ENCODE peak calls at places on chromosomes 7 and 10, in nine cellular contexts. One of them, this sample, is unnamed.

GRCh38 chr7:15652776-15653290 is 33.6 kb downstream of the MEOX2 start:
- DNase-seq in endodermal cell: no peak
- DNase-seq in H9: no peak
- DNase-seq in astrocyte: no peak
- DNase-seq in MM.1S: no peak
- DNase-seq in keratinocyte: no peak
- DNase-seq in fibroblast of lung: peak; percentile 51
- DNase-seq in mesenchymal stem cell: peak; percentile 29
- DNase-seq in colonic mucosa: no peak
- DNase-seq in this sample: no peak

GRCh38 chr10:124903119-124903518 is 38.8 kb upstream of the ZRANB1 start:
- DNase-seq in fibroblast of lung: no peak
- DNase-seq in MM.1S: no peak
- DNase-seq in mesenchymal stem cell: no peak
- DNase-seq in astrocyte: no peak
- DNase-seq in endodermal cell: peak; percentile 57
- DNase-seq in colonic mucosa: no peak
- DNase-seq in keratinocyte: no peak
- DNase-seq in H9: no peak
- DNase-seq in this sample: no peak

GRCh38 chr7:74606909-74607255 is 50.6 kb upstream of the GTF2I start:
- DNase-seq in endodermal cell: no peak
- DNase-seq in mesenchymal stem cell: no peak
- DNase-seq in MM.1S: no peak
- DNase-seq in keratinocyte: no peak
- DNase-seq in H9: no peak
- DNase-seq in astrocyte: no peak
- DNase-seq in fibroblast of lung: no peak
- DNase-seq in colonic mucosa: no peak
- DNase-seq in this sample: no peak

GRCh38 chr7:148871551-148871950 is 12.5 kb downstream of the EZH2 start:
- DNase-seq in MM.1S: no peak
- DNase-seq in H9: no peak
- DNase-seq in fibroblast of lung: no peak
- DNase-seq in mesenchymal stem cell: no peak
- DNase-seq in keratinocyte: no peak
- DNase-seq in astrocyte: no peak
- DNase-seq in endodermal cell: no peak
- DNase-seq in colonic mucosa: no peak
- DNase-seq in this sample: no peak

GRCh38 chr10:90051053-90051452 is 349.7 kb downstream of the KIF20B start:
- DNase-seq in mesenchymal stem cell: peak; percentile 1
- DNase-seq in astrocyte: no peak
- DNase-seq in endodermal cell: no peak
- DNase-seq in fibroblast of lung: no peak
- DNase-seq in keratinocyte: peak; percentile 28
- DNase-seq in H9: no peak
- DNase-seq in colonic mucosa: no peak
- DNase-seq in MM.1S: no peak
- DNase-seq in this sample: no peak

GRCh38 chr7:21099955-21100354 is 313.3 kb upstream of the SP8 start:
- DNase-seq in fibroblast of lung: no peak
- DNase-seq in mesenchymal stem cell: no peak
- DNase-seq in H9: no peak
- DNase-seq in MM.1S: no peak
- DNase-seq in keratinocyte: no peak
- DNase-seq in astrocyte: no peak
- DNase-seq in endodermal cell: no peak
- DNase-seq in colonic mucosa: no peak
- DNase-seq in this sample: no peak

GRCh38 chr7:1720325-1720724 is 50.2 kb downstream of the ELFN1 start:
- DNase-seq in endodermal cell: no peak
- DNase-seq in mesenchymal stem cell: no peak
- DNase-seq in astrocyte: no peak
- DNase-seq in H9: no peak
- DNase-seq in fibroblast of lung: no peak
- DNase-seq in colonic mucosa: no peak
- DNase-seq in keratinocyte: no peak
- DNase-seq in MM.1S: no peak
- DNase-seq in this sample: peak; percentile 15

GRCh38 chr10:60974463-60975149 is 30.6 kb upstream of the RHOBTB1 start:
- DNase-seq in endodermal cell: no peak
- DNase-seq in MM.1S: no peak
- DNase-seq in keratinocyte: no peak
- DNase-seq in mesenchymal stem cell: peak; percentile 42
- DNase-seq in astrocyte: peak; percentile 56
- DNase-seq in fibroblast of lung: peak; percentile 34
- DNase-seq in colonic mucosa: no peak
- DNase-seq in H9: no peak
- DNase-seq in this sample: no peak

GRCh38 chr10:124647421-124648130 is 96.6 kb downstream of the FAM53B start:
- DNase-seq in astrocyte: no peak
- DNase-seq in MM.1S: peak; percentile 65
- DNase-seq in keratinocyte: no peak
- DNase-seq in colonic mucosa: peak; percentile 75
- DNase-seq in fibroblast of lung: peak; percentile 25
- DNase-seq in endodermal cell: peak; percentile 74
- DNase-seq in H9: no peak
- DNase-seq in mesenchymal stem cell: peak; percentile 45
- DNase-seq in this sample: peak; percentile 85

GRCh38 chr7:98357751-98358161 is 43.1 kb downstream of the BAIAP2L1 start:
- DNase-seq in endodermal cell: no peak
- DNase-seq in MM.1S: no peak
- DNase-seq in mesenchymal stem cell: peak; percentile 76
- DNase-seq in keratinocyte: no peak
- DNase-seq in astrocyte: peak; percentile 77
- DNase-seq in colonic mucosa: no peak
- DNase-seq in H9: no peak
- DNase-seq in fibroblast of lung: peak; percentile 76
- DNase-seq in this sample: no peak

DNA sequence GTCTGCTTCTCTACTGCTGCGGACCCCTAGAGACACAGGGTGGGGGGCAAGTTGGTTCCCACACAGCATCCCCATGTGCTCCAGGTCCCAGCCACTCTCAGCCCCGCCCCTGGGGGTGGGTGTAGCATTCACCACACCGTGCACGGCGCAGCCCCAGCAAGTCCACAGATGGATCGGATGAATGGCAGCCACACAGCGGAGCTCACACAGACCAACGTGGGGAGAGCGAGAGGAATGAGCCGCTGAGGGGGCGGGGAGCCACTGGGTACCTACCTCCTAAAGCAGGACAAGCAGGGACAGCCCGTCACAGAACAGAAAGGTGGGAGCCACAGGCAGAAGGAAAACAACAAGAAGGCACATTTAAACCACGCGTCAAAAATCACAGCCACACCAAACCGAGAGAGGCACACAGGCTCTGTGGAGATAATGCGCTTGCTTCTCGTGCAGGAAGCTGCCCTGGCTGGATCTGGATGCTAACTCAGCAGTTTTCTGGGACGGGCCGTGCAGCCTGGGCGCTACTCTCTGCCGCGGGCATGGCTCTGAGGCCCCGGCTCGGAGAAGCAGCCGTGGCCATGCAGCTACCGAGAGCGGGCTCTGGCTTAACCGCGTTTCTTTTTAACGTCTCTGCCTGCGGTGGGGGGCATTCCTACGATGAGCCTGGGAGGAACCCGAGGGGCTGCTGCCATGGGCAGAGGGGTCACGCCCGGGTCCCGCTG is 102.5 kb downstream of the CYTH3 start:
- DNase-seq in H9: no peak
- DNase-seq in endodermal cell: peak; percentile 49
- DNase-seq in astrocyte: no peak
- DNase-seq in colonic mucosa: no peak
- DNase-seq in keratinocyte: no peak
- DNase-seq in mesenchymal stem cell: no peak
- DNase-seq in MM.1S: no peak
- DNase-seq in fibroblast of lung: no peak
- DNase-seq in this sample: no peak
- H3K9ac ChIP-seq in H9: no peak overlapping the region
- H3K9ac ChIP-seq in endodermal cell: no peak overlapping the region
- H3K9ac ChIP-seq in astrocyte: peak overlapping the region; percentile 27
- H3K9ac ChIP-seq in colonic mucosa: no peak overlapping the region
- H3K9ac ChIP-seq in keratinocyte: no peak overlapping the region
- H3K9ac ChIP-seq in mesenchymal stem cell: no peak overlapping the region
- H3K9ac ChIP-seq in MM.1S: no peak overlapping the region
- H3K9ac ChIP-seq in fibroblast of lung: no peak overlapping the region
- H3K9ac ChIP-seq in this sample: no peak overlapping the region

DNA sequence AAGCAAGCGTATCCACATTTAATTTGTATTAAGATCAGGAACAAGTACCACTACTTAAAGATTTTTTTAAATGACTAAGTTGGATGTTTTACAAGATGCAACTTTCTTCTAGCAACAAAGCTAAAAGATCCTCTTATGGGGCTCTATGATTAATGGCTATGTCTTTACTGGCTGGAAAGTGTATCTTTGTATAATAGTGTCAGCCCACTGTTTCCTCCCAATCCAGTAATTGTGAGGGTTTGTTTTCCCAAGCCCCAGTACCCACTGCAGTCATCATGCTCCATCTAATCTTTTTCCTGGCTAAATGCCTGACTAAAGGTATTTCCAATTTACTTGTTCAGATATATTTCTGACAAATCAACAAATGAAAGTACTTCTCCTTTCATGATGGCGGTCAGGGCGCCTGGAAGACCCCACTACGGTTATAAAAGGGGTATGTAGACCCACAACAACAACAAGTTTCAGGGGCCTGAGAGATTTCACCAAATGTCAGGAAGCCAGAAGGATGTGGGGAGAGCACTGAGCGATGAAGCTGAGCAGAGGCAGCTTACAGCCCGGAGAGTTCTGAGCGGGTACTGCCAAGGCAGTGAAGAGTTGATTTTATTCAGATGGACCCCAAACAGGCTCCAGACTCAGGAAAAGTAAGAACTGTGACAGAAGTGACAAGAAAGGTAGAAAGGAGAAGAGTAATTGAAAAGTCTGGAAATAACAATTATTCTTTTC is 222.6 kb upstream of the KLF14 start:
- DNase-seq in endodermal cell: no peak
- DNase-seq in fibroblast of lung: peak; percentile 24
- DNase-seq in colonic mucosa: no peak
- DNase-seq in MM.1S: no peak
- DNase-seq in keratinocyte: no peak
- DNase-seq in H9: no peak
- DNase-seq in mesenchymal stem cell: peak; percentile 55
- DNase-seq in astrocyte: peak; percentile 87
- DNase-seq in this sample: no peak
- H3K9ac ChIP-seq in endodermal cell: no peak overlapping the region
- H3K9ac ChIP-seq in fibroblast of lung: no peak overlapping the region
- H3K9ac ChIP-seq in colonic mucosa: peak overlapping the region; percentile 3
- H3K9ac ChIP-seq in MM.1S: no peak overlapping the region
- H3K9ac ChIP-seq in keratinocyte: no peak overlapping the region
- H3K9ac ChIP-seq in H9: no peak overlapping the region
- H3K9ac ChIP-seq in mesenchymal stem cell: peak overlapping the region; percentile 57
- H3K9ac ChIP-seq in astrocyte: peak overlapping the region; percentile 56
- H3K9ac ChIP-seq in this sample: no peak overlapping the region

GRCh38 chr10:24513155-24513554 is 210.5 kb downstream of the ARHGAP21 start:
- DNase-seq in mesenchymal stem cell: peak; percentile 26
- DNase-seq in keratinocyte: no peak
- DNase-seq in astrocyte: peak; percentile 13
- DNase-seq in fibroblast of lung: peak; percentile 54
- DNase-seq in MM.1S: no peak
- DNase-seq in endodermal cell: peak; percentile 73
- DNase-seq in H9: no peak
- DNase-seq in colonic mucosa: peak; percentile 38
- DNase-seq in this sample: no peak

GRCh38 chr10:24515481-24515880 is 208.2 kb downstream of the ARHGAP21 start:
- DNase-seq in astrocyte: no peak
- DNase-seq in H9: no peak
- DNase-seq in MM.1S: no peak
- DNase-seq in fibroblast of lung: no peak
- DNase-seq in endodermal cell: no peak
- DNase-seq in mesenchymal stem cell: no peak
- DNase-seq in keratinocyte: no peak
- DNase-seq in colonic mucosa: no peak
- DNase-seq in this sample: no peak

GRCh38 chr10:24519950-24520349 is 203.7 kb downstream of the ARHGAP21 start:
- DNase-seq in MM.1S: no peak
- DNase-seq in mesenchymal stem cell: no peak
- DNase-seq in H9: peak; percentile 65
- DNase-seq in fibroblast of lung: no peak
- DNase-seq in astrocyte: no peak
- DNase-seq in keratinocyte: no peak
- DNase-seq in endodermal cell: peak; percentile 62
- DNase-seq in colonic mucosa: no peak
- DNase-seq in this sample: no peak

GRCh38 chr10:24518981-24519597 is 204.6 kb downstream of the ARHGAP21 start:
- DNase-seq in fibroblast of lung: peak; percentile 67
- DNase-seq in keratinocyte: no peak
- DNase-seq in MM.1S: no peak
- DNase-seq in astrocyte: peak; percentile 36
- DNase-seq in endodermal cell: peak; percentile 87
- DNase-seq in colonic mucosa: peak; percentile 77
- DNase-seq in H9: peak; percentile 65
- DNase-seq in mesenchymal stem cell: peak; percentile 54
- DNase-seq in this sample: no peak

GRCh38 chr10:24518411-24518810 is 205.3 kb downstream of the ARHGAP21 start:
- DNase-seq in fibroblast of lung: peak; percentile 12
- DNase-seq in H9: no peak
- DNase-seq in astrocyte: no peak
- DNase-seq in keratinocyte: no peak
- DNase-seq in MM.1S: no peak
- DNase-seq in colonic mucosa: no peak
- DNase-seq in endodermal cell: no peak
- DNase-seq in mesenchymal stem cell: peak; percentile 1
- DNase-seq in this sample: no peak
- H3K9ac ChIP-seq in fibroblast of lung: no peak overlapping the region
- H3K9ac ChIP-seq in H9: no peak overlapping the region
- H3K9ac ChIP-seq in astrocyte: no peak overlapping the region
- H3K9ac ChIP-seq in keratinocyte: no peak overlapping the region
- H3K9ac ChIP-seq in MM.1S: no peak overlapping the region
- H3K9ac ChIP-seq in colonic mucosa: no peak overlapping the region
- H3K9ac ChIP-seq in endodermal cell: no peak overlapping the region
- H3K9ac ChIP-seq in mesenchymal stem cell: peak overlapping the region; percentile 15
- H3K9ac ChIP-seq in this sample: no peak overlapping the region

GRCh38 chr10:23284674-23285335 is 59.8 kb downstream of the C10orf67 start:
- DNase-seq in keratinocyte: no peak
- DNase-seq in mesenchymal stem cell: no peak
- DNase-seq in colonic mucosa: no peak
- DNase-seq in MM.1S: no peak
- DNase-seq in astrocyte: no peak
- DNase-seq in H9: no peak
- DNase-seq in endodermal cell: no peak
- DNase-seq in fibroblast of lung: no peak
- DNase-seq in this sample: no peak

GRCh38 chr10:23283680-23284079 is 60.9 kb downstream of the C10orf67 start:
- DNase-seq in keratinocyte: no peak
- DNase-seq in mesenchymal stem cell: no peak
- DNase-seq in astrocyte: no peak
- DNase-seq in H9: no peak
- DNase-seq in colonic mucosa: no peak
- DNase-seq in endodermal cell: no peak
- DNase-seq in MM.1S: no peak
- DNase-seq in fibroblast of lung: no peak
- DNase-seq in this sample: no peak

GRCh38 chr10:23284155-23284554 is 60.4 kb downstream of the C10orf67 start:
- DNase-seq in fibroblast of lung: no peak
- DNase-seq in colonic mucosa: no peak
- DNase-seq in endodermal cell: no peak
- DNase-seq in keratinocyte: no peak
- DNase-seq in H9: no peak
- DNase-seq in MM.1S: no peak
- DNase-seq in astrocyte: no peak
- DNase-seq in mesenchymal stem cell: no peak
- DNase-seq in this sample: no peak

GRCh38 chr10:23281044-23281433 is 63.6 kb downstream of the C10orf67 start:
- DNase-seq in mesenchymal stem cell: no peak
- DNase-seq in endodermal cell: no peak
- DNase-seq in astrocyte: no peak
- DNase-seq in colonic mucosa: no peak
- DNase-seq in fibroblast of lung: no peak
- DNase-seq in keratinocyte: no peak
- DNase-seq in H9: no peak
- DNase-seq in MM.1S: no peak
- DNase-seq in this sample: no peak

GRCh38 chr10:23280420-23281043 is 64.1 kb downstream of the C10orf67 start:
- DNase-seq in astrocyte: no peak
- DNase-seq in endodermal cell: peak; percentile 73
- DNase-seq in fibroblast of lung: no peak
- DNase-seq in colonic mucosa: no peak
- DNase-seq in mesenchymal stem cell: no peak
- DNase-seq in H9: peak; percentile 71
- DNase-seq in MM.1S: no peak
- DNase-seq in keratinocyte: no peak
- DNase-seq in this sample: no peak
- H3K9ac ChIP-seq in astrocyte: no peak overlapping the region
- H3K9ac ChIP-seq in endodermal cell: no peak overlapping the region
- H3K9ac ChIP-seq in fibroblast of lung: no peak overlapping the region
- H3K9ac ChIP-seq in colonic mucosa: no peak overlapping the region
- H3K9ac ChIP-seq in mesenchymal stem cell: no peak overlapping the region
- H3K9ac ChIP-seq in H9: no peak overlapping the region
- H3K9ac ChIP-seq in MM.1S: no peak overlapping the region
- H3K9ac ChIP-seq in keratinocyte: no peak overlapping the region
- H3K9ac ChIP-seq in this sample: no peak overlapping the region

This sample was measured in kidney.